ENCODE peak calls at places on chromosomes 3 and 15, in five cellular contexts. S is RWPE1, X is right lobe of liver, V is T47D, T is iPS-NIHi11. L is an unnamed sample.

GRCh38 chr3:50583897-50584296 is 14.6 kb downstream of the HEMK1 start:
- DNase-seq in S (no peak), X (peak; percentile 84), V (no peak), T (no peak), L (no peak)

GRCh38 chr3:150248116-150248864 is 159.8 kb upstream of the TSC22D2 start:
- DNase-seq in S (no peak), X (no peak), V (no peak), T (no peak), L (peak; percentile 28)

GRCh38 chr15:52076889-52077781 is 35.4 kb downstream of the BCL2L10 start:
- DNase-seq in S (peak; percentile 93), X (no peak), V (no peak), T (no peak), L (peak; percentile 99)

GRCh38 chr3:12963869-12964712 is 109.1 kb downstream of the IQSEC1 start:
- DNase-seq in S (no peak), X (no peak), V (no peak), T (no peak), L (no peak)

GRCh38 chr3:22969276-22969675 is 233.9 kb upstream of the UBE2E2 start:
- DNase-seq in S (no peak), X (no peak), V (no peak), T (no peak), L (no peak)

GRCh38 chr15:49462242-49462641 is 39.2 kb downstream of the FGF7 start:
- DNase-seq in S (no peak), X (no peak), V (no peak), T (no peak), L (no peak)

GRCh38 chr3:42188365-42188764 is 77.6 kb downstream of the CCK start:
- DNase-seq in S (no peak), X (no peak), V (no peak), T (no peak), L (no peak)

GRCh38 chr3:147654827-147655226 is 245.7 kb downstream of the ZIC1 start:
- DNase-seq in S (no peak), X (no peak), V (no peak), T (no peak), L (peak; percentile 21)

GRCh38 chr3:155382396-155383042 is 89.0 kb upstream of the STRIT1 start:
- DNase-seq in S (peak; percentile 56), X (peak; percentile 76), V (peak; percentile 63), T (peak; percentile 80), L (peak; percentile 52)

GRCh38 chr15:95590533-95591044 is 739.9 kb upstream of the NR2F2 start:
- DNase-seq in S (no peak), X (no peak), V (no peak), T (no peak), L (no peak)

GRCh38 chr3:168620854-168621253 is 525.1 kb upstream of the GOLIM4 start:
- DNase-seq in S (peak; percentile 4), X (peak; percentile 31), V (peak; percentile 23), T (peak; percentile 73), L (no peak)

GRCh38 chr15:93347917-93348316 is 258.9 kb upstream of the RGMA start:
- DNase-seq in S (no peak), X (no peak), V (no peak), T (no peak), L (no peak)

GRCh38 chr3:11567516-11568467 is 75.9 kb downstream of the VGLL4 start:
- DNase-seq in S (peak; percentile 85), X (no peak), V (no peak), T (no peak), L (peak; percentile 92)

GRCh38 chr3:147046916-147047315 is 359.4 kb downstream of the ZIC4 start:
- DNase-seq in S (no peak), X (no peak), V (no peak), T (no peak), L (no peak)

GRCh38 chr3:196968233-196969000 is at the start of gene PIGZ:
- DNase-seq in S (peak; percentile 44), X (peak; percentile 53), V (peak; percentile 87), T (peak; percentile 76), L (peak; percentile 30)

GRCh38 chr3:183502782-183503181 is 52.7 kb downstream of the KLHL6 start:
- DNase-seq in S (no peak), X (no peak), V (peak; percentile 84), T (no peak), L (no peak)

GRCh38 chr15:65795663-65796201 is 3.6 kb upstream of the DENND4A start:
- DNase-seq in S (no peak), X (no peak), V (no peak), T (no peak), L (no peak)

GRCh38 chr3:172135766-172136729 is 96.7 kb downstream of the FNDC3B start:
- DNase-seq in S (no peak), X (no peak), V (no peak), T (no peak), L (peak; percentile 61)

GRCh38 chr3:172627057-172627809 is 83.6 kb downstream of the NCEH1 start:
- DNase-seq in S (no peak), X (no peak), V (no peak), T (no peak), L (peak; percentile 37)

GRCh38 chr15:76199106-76200082 is 111.9 kb downstream of the ETFA start:
- DNase-seq in S (no peak), X (no peak), V (no peak), T (no peak), L (peak; percentile 27)

GRCh38 chr15:85419200-85419599 is 38.8 kb downstream of the AKAP13 start:
- DNase-seq in S (peak; percentile 38), X (no peak), V (no peak), T (no peak), L (no peak)

GRCh38 chr15:96158938-96159337 is 171.6 kb upstream of the NR2F2 start:
- DNase-seq in S (no peak), X (no peak), V (no peak), T (no peak), L (no peak)

GRCh38 chr3:33914731-33915389 is 116.4 kb downstream of the PDCD6IP start:
- DNase-seq in S (no peak), X (no peak), V (no peak), T (no peak), L (no peak)

GRCh38 chr3:12662593-12663310 is 1.2 kb downstream of the RAF1 start:
- DNase-seq in S (peak; percentile 11), X (peak; percentile 45), V (no peak), T (no peak), L (peak; percentile 75)

GRCh38 chr3:127014536-127015281 is 31.8 kb downstream of the PLXNA1 start:
- DNase-seq in S (no peak), X (no peak), V (no peak), T (no peak), L (no peak)

GRCh38 chr15:40906947-40907802 is 12.9 kb downstream of the VPS18 start:
- DNase-seq in S (no peak), X (peak; percentile 69), V (no peak), T (no peak), L (peak; percentile 35)

GRCh38 chr15:91866971-91867372 is 13.5 kb downstream of the SLCO3A1 start:
- DNase-seq in S (peak; percentile 82), X (no peak), V (no peak), T (no peak), L (peak; percentile 88)

GRCh38 chr3:12716605-12717121 is 42.4 kb downstream of the TMEM40 start:
- DNase-seq in S (no peak), X (no peak), V (no peak), T (no peak), L (no peak)

L was measured in mammary epithelial cell.